ENCODE peak calls at places on chromosomes 13 and 19, in five cellular contexts. C is neuronal stem cell, X is H1, M is IMR-90, P is mesenchymal stem cell. L is an unnamed sample.

GRCh38 chr19:10603084-10603872 is 16.2 kb upstream of the AP1M2 start:
- DNase-seq in C (no peak), X (peak; percentile 57), M (no peak), P (peak; percentile 17), L (peak; percentile 43)

GRCh38 chr13:29621841-29622240 is 26.4 kb upstream of the SLC7A1 start:
- DNase-seq in C (no peak), X (no peak), M (peak; percentile 33), P (no peak), L (no peak)

GRCh38 chr19:44588753-44589112 is 24.6 kb upstream of the IGSF23 start:
- DNase-seq in C (no peak), X (no peak), M (no peak), P (no peak), L (no peak)

GRCh38 chr19:47309608-47310007 is at the start of gene C5AR1:
- DNase-seq in C (no peak), X (no peak), M (no peak), P (no peak), L (no peak)

GRCh38 chr13:41973247-41973741 is 12.4 kb upstream of the VWA8 start:
- DNase-seq in C (no peak), X (peak; percentile 76), M (no peak), P (no peak), L (peak; percentile 78)

GRCh38 chr19:7500811-7501450 is 12.1 kb upstream of the PEX11G start:
- DNase-seq in C (peak; percentile 75), X (peak; percentile 92), M (peak; percentile 46), P (peak; percentile 45), L (peak; percentile 89)

GRCh38 chr19:48353682-48354081 is 10.1 kb downstream of the TMEM143 start:
- DNase-seq in C (no peak), X (no peak), M (peak; percentile 33), P (peak; percentile 31), L (no peak)

GRCh38 chr13:24045456-24045996 is 115.0 kb upstream of the SPATA13 start:
- DNase-seq in C (no peak), X (no peak), M (no peak), P (no peak), L (no peak)

GRCh38 chr13:63124863-63125262 is 1709.2 kb upstream of the PCDH20 start:
- DNase-seq in C (no peak), X (no peak), M (peak; percentile 60), P (peak; percentile 31), L (no peak)

GRCh38 chr19:35935911-35936737 is at the start of gene LRFN3:
- DNase-seq in C (peak; percentile 68), X (peak; percentile 85), M (peak; percentile 66), P (peak; percentile 75), L (peak; percentile 77)

GRCh38 chr19:35109395-35110112 is 6.1 kb upstream of the FXYD3 start:
- DNase-seq in C (no peak), X (no peak), M (no peak), P (no peak), L (no peak)

GRCh38 chr13:98141509-98141908 is 1.4 kb upstream of the FARP1 start:
- DNase-seq in C (no peak), X (no peak), M (no peak), P (no peak), L (no peak)

GRCh38 chr19:33207903-33208302 is 13.8 kb downstream of the LRP3 start:
- DNase-seq in C (no peak), X (no peak), M (no peak), P (no peak), L (no peak)

GRCh38 chr13:53010374-53011105 is 18.1 kb upstream of the OLFM4 start:
- DNase-seq in C (no peak), X (no peak), M (no peak), P (no peak), L (no peak)

GRCh38 chr19:42412661-42413076 is 14.5 kb downstream of the LIPE start:
- DNase-seq in C (no peak), X (no peak), M (no peak), P (no peak), L (no peak)

GRCh38 chr19:1406496-1406817 is 929 bp upstream of the DAZAP1 start:
- DNase-seq in C (no peak), X (no peak), M (no peak), P (no peak), L (no peak)

GRCh38 chr19:6065685-6066365 is 44.5 kb downstream of the RFX2 start:
- DNase-seq in C (no peak), X (no peak), M (peak; percentile 30), P (peak; percentile 89), L (peak; percentile 45)

GRCh38 chr19:10079031-10079453 is 7.1 kb upstream of the SHFL start:
- DNase-seq in C (no peak), X (no peak), M (no peak), P (no peak), L (no peak)

GRCh38 chr19:58558066-58558622 is at the start of gene UBE2M:
- DNase-seq in C (no peak), X (no peak), M (no peak), P (peak; percentile 67), L (peak; percentile 66)

GRCh38 chr13:32135655-32136054 is 104.1 kb downstream of the FRY start:
- DNase-seq in C (no peak), X (no peak), M (peak; percentile 89), P (peak; percentile 66), L (no peak)

GRCh38 chr13:31722684-31723083 is 16.6 kb upstream of the RXFP2 start:
- DNase-seq in C (no peak), X (no peak), M (no peak), P (no peak), L (no peak)

GRCh38 chr13:78649997-78650724 is 8.8 kb downstream of the OBI1 start:
- DNase-seq in C (no peak), X (no peak), M (no peak), P (no peak), L (no peak)

GRCh38 chr19:32471095-32471494 is 65.5 kb downstream of the DPY19L3 start:
- DNase-seq in C (no peak), X (no peak), M (no peak), P (no peak), L (no peak)

GRCh38 chr13:65660696-65661095 is 1569.4 kb downstream of the PCDH9 start:
- DNase-seq in C (no peak), X (no peak), M (peak; percentile 22), P (no peak), L (no peak)

GRCh38 chr13:50611117-50611781 is 232.2 kb downstream of the DLEU7 start:
- DNase-seq in C (no peak), X (no peak), M (no peak), P (no peak), L (no peak)

GRCh38 chr19:35140207-35140897 is 1.7 kb downstream of the FXYD1 start:
- DNase-seq in C (no peak), X (no peak), M (no peak), P (no peak), L (no peak)

GRCh38 chr19:45391871-45392665 is 12.8 kb downstream of the PPP1R13L start:
- DNase-seq in C (no peak), X (no peak), M (no peak), P (no peak), L (no peak)

DNA sequence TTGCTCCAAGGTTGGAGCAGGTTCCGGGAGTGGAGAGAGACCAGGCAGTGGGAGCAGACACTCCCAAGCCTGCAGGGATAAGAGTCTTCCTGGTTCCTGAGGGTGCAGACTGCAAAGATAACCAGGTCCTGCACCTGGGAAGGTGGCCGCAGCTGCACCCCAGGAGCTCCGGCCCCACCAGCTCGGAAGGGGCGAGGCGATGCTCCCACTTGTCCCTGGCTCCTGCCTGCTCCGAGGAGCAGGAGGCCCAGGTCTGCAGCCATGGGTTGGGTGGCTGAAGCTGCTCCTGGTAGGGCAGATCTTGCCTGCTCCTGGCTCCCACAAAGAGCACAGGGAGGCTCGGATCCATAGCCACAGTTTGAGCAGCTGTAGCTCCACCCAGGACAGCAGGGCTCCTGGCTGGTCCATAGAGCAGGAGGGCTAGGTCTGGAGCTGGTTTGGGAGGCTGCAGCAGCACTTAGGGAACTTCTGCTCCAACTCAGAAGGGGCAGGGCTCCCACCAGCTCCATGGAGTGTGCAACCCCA is 251.6 kb upstream of the GPC6 start:
- DNase-seq in C (no peak), X (no peak), M (no peak), P (no peak), L (no peak)
- H3K4me1 ChIP-seq in C (no peaks in the 10 kb centered on the region), X (no peaks in the 10 kb centered on the region), M (no peaks in the 10 kb centered on the region), P (no peaks in the 10 kb centered on the region), L (no peaks in the 10 kb centered on the region)

DNA sequence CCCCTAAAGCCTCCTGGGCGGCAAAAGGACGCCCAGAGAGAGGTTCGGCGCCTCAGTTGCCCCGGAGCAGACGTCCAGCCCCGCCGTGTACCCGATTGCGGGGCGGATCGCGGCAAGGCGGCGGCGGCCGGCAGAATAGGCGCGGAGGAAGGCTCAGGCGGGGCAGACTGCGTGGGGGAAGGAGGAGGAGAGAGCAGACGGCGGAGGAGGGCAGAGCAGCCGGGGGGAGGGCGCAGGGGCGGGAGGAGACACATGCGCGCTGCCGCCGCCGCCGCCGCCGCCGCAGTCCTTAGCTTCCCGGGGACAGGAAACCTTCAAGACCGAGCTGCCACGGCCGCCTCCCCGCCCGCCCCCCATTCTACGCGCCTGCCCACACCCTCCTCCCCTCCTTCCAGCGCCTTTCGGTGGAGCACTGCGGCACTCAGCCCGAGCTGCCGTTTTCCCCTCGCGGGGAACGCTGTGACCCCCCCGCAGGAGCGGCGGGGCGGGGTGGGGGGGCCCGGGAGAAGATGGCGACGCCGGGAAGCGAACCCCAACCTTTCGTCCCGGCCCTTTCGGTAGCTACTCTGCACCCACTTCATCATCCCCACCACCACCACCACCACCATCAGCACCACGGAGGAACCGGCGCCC is at the start of gene LRCH1:
- DNase-seq in C (peak; percentile 77), X (peak; percentile 77), M (peak; percentile 80), P (peak; percentile 94), L (peak; percentile 88)
- H3K14ac ChIP-seq in C (peak within 1 kb of the TSS; percentile 97), X (no peak within 1 kb of the TSS), M (peak within 1 kb of the TSS; percentile 92), P (peak within 1 kb of the TSS; percentile 95), L (peak within 1 kb of the TSS; percentile 58)

GRCh38 chr19:40282209-40282580 is 3.0 kb downstream of the AKT2 start:
- DNase-seq in C (no peak), X (no peak), M (no peak), P (no peak), L (no peak)
- H3K4me1 ChIP-seq in C (peaks cover 13% of the 10 kb centered on the region), X (peaks cover 13% of the 10 kb centered on the region), M (peaks cover 33% of the 10 kb centered on the region), P (peaks cover 49% of the 10 kb centered on the region), L (no peaks in the 10 kb centered on the region)

DNA sequence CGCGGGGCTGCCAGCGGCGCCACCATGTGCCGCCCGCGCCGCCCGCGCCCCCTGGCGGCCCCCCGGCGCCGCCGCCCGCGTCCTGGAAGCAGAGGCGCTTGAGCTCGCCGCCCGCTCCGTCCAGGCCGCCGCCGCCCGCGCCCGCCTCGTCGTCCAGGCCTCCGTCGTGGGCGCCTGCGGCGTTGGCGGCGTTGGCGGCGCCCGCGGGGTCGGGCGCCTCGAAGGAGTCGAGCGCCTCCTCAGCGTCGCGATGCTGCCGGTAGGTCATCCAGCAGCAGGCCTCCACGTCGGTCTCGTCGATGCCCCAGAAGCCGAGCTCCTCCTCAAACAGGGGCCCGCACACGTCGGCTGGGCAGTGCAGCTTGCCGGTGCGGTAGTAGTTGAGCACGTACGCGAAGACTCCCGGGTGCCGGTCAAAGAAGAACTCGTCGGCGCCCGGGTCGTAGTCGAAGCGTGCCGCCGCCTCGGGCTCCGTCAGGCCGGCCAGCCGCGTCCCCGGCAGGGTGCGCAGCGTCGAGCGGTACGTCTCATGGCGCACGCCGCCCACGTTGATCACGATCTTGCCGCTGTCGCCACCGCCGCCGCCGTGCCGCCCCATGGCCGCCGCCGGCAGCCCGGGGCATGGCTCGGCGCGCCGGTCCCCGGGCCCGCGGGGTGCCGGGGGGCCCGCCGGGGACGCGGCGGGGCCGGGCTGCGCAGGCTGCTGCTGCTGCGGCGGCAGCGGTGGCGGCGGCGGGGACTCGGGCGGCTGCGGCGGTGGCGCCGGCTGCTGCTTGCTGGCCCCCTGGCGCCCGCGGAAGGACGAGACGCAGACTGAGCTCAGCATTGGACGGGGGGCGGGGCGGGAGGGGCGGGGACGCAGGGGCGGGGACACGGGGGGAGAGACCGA is 676 bp downstream of the KCNC3 start:
- DNase-seq in C (no peak), X (peak; percentile 71), M (no peak), P (no peak), L (peak; percentile 38)
- H3K14ac ChIP-seq in C (no peak overlapping the region), X (no peak overlapping the region), M (no peak overlapping the region), P (no peak overlapping the region), L (peak overlapping the region; percentile 35)